ENCODE peak calls at places on chromosome 20, in four cellular contexts. S is ovary, X is astrocyte of the spinal cord, Y is ELF-1. W is an unnamed sample.

GRCh38 chr20:45993197-45993951 is 15.3 kb upstream of the MMP9 start:
- DNase-seq in S (no peak), X (no peak), Y (peak; percentile 96), W (peak; percentile 75)

GRCh38 chr20:1813101-1813529 is 82.1 kb upstream of the SIRPA start:
- DNase-seq in S (peak; percentile 47), X (peak; percentile 91), Y (no peak), W (peak; percentile 91)

GRCh38 chr20:25259788-25260254 is 11.9 kb downstream of the PYGB start:
- DNase-seq in S (no peak), X (no peak), Y (no peak), W (no peak)

GRCh38 chr20:36645998-36646397 is at the start of gene SLA2:
- DNase-seq in S (no peak), X (no peak), Y (no peak), W (no peak)

GRCh38 chr20:33917813-33918525 is 75.7 kb upstream of the RALY start:
- DNase-seq in S (no peak), X (no peak), Y (no peak), W (no peak)

GRCh38 chr20:44660506-44660905 is 9.0 kb upstream of the ADA start:
- DNase-seq in S (no peak), X (no peak), Y (no peak), W (no peak)

GRCh38 chr20:50146732-50147662 is 6.5 kb downstream of the PEDS1 start:
- DNase-seq in S (no peak), X (peak; percentile 28), Y (no peak), W (peak; percentile 60)

GRCh38 chr20:37337208-37337955 is 8.6 kb upstream of the SRC start:
- DNase-seq in S (peak; percentile 13), X (no peak), Y (peak; percentile 19), W (no peak)

GRCh38 chr20:973785-974194 is 28.3 kb downstream of the RSPO4 start:
- DNase-seq in S (no peak), X (peak; percentile 1), Y (peak; percentile 73), W (peak; percentile 80)

GRCh38 chr20:45341939-45342862 is 6.0 kb downstream of the SDC4 start:
- DNase-seq in S (peak; percentile 48), X (peak; percentile 47), Y (peak; percentile 93), W (peak; percentile 69)

GRCh38 chr20:8454137-8454712 is 322.2 kb downstream of the PLCB1 start:
- DNase-seq in S (no peak), X (peak; percentile 84), Y (peak; percentile 53), W (peak; percentile 41)

GRCh38 chr20:1440024-1440423 is 26.6 kb downstream of the NSFL1C start:
- DNase-seq in S (no peak), X (no peak), Y (peak; percentile 58), W (peak; percentile 19)

GRCh38 chr20:57070296-57070695 is 196.1 kb downstream of the BMP7 start:
- DNase-seq in S (no peak), X (no peak), Y (no peak), W (no peak)

GRCh38 chr20:63740501-63741353 is 1.2 kb downstream of the SLC2A4RG start:
- DNase-seq in S (peak; percentile 99), X (peak; percentile 91), Y (peak; percentile 87), W (peak; percentile 77)